ENCODE peak calls at places on chromosome 2, in four cellular contexts. S, E, K and U are unnamed samples.

GRCh38 chr2:131966256-131966655 is 195.5 kb downstream of the ANKRD30BL start:
- DNase-seq in S (no peak), E (no peak), K (no peak), U (no peak)

GRCh38 chr2:58107803-58108710 is 61.5 kb downstream of the VRK2 start:
- DNase-seq in S (peak), E (no peak), K (no peak), U (no peak)

GRCh38 chr2:159157361-159158045 is 129.0 kb downstream of the WDSUB1 start:
- DNase-seq in S (peak), E (no peak), K (no peak), U (no peak)

GRCh38 chr2:217865373-217865772 is 137.4 kb downstream of the TNS1 start:
- DNase-seq in S (no peak), E (no peak), K (no peak), U (no peak)

GRCh38 chr2:139825726-139826125 is 1045.5 kb upstream of the NXPH2 start:
- DNase-seq in S (no peak), E (no peak), K (no peak), U (no peak)

GRCh38 chr2:172674034-172674967 is 61.3 kb upstream of the RAPGEF4 start:
- DNase-seq in S (no peak), E (peak), K (peak), U (peak)

GRCh38 chr2:46134531-46135229 is 162.5 kb upstream of the EPAS1 start:
- DNase-seq in S (no peak), E (peak), K (no peak), U (no peak)

GRCh38 chr2:225207026-225207425 is 164.8 kb upstream of the DOCK10 start:
- DNase-seq in S (no peak), E (no peak), K (no peak), U (no peak)

GRCh38 chr2:199911877-199912161 is 726 bp downstream of the C2orf69 start:
- DNase-seq in S (no peak), E (no peak), K (no peak), U (no peak)

GRCh38 chr2:213868526-213868925 is 542.3 kb upstream of the VWC2L start:
- DNase-seq in S (no peak), E (no peak), K (no peak), U (no peak)

GRCh38 chr2:229922449-229923386 is at the start of gene FBXO36:
- DNase-seq in S (peak), E (peak), K (no peak), U (peak)

GRCh38 chr2:217653240-217653639 is 349.6 kb downstream of the TNS1 start:
- DNase-seq in S (peak), E (no peak), K (no peak), U (no peak)

GRCh38 chr2:1306687-1307516 is 106.4 kb upstream of the TPO start:
- DNase-seq in S (no peak), E (no peak), K (no peak), U (no peak)
- H2BK15ac ChIP-seq in S (no peak), E (no peak), K (peak), U (no peak)

GRCh38 chr2:196249171-196249570 is 77.8 kb upstream of the STK17B start:
- DNase-seq in S (peak), E (no peak), K (no peak), U (no peak)

GRCh38 chr2:196247114-196247978 is 76.0 kb upstream of the STK17B start:
- DNase-seq in S (no peak), E (no peak), K (no peak), U (no peak)

GRCh38 chr2:196247979-196248286 is 76.6 kb upstream of the STK17B start:
- DNase-seq in S (no peak), E (no peak), K (no peak), U (no peak)

GRCh38 chr2:196249860-196250259 is 78.5 kb upstream of the STK17B start:
- DNase-seq in S (peak), E (no peak), K (no peak), U (no peak)

GRCh38 chr2:196248467-196249104 is 77.2 kb upstream of the STK17B start:
- DNase-seq in S (peak), E (no peak), K (no peak), U (no peak)
- H3K56ac ChIP-seq in S (no peak), E (no peak), K (no peak), U (no peak)

DNA sequence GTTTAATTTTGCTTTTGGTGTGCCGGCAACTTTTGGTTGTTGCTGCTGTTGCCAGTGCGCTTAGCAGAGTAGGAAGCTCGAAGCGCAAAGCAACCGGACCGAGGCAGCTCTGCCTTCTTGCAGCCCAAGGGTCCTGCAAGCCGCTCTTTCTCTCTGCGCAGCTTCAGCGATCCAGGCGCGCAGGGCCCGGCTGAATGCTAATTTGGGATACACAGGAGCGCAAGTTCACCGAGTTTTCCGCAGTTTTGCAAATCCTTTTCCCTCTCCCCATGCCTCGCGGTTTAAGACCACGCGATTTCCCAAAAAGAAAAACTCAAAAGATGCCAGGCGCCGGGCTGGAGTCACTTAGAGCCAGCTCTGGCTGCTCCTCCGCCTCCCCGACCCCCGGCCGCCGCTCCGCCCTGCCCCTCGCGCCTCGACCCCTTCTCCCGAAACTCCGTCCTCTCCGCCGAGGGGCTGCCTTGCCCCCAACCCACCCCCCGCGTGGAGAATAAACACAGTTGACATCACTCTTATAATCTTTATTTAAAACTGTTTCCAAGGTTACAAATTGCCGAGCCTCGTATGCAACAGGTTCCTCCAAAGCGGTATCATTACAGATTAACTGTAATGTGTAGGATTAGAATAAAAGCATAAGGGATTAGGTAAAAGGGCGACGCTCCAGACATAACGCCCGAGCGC is 13.4 kb upstream of the SIX3 start:
- DNase-seq in S (no peak), E (peak), K (no peak), U (peak)
- H2BK15ac ChIP-seq in S (no peak), E (no peak), K (no peak), U (no peak)

GRCh38 chr2:201109186-201109585 is 6.8 kb upstream of the CFLAR start:
- DNase-seq in S (no peak), E (no peak), K (no peak), U (no peak)

GRCh38 chr2:201114350-201114749 is 1.6 kb upstream of the CFLAR start:
- DNase-seq in S (no peak), E (no peak), K (no peak), U (no peak)

GRCh38 chr2:201108341-201108740 is 7.6 kb upstream of the CFLAR start:
- DNase-seq in S (no peak), E (no peak), K (no peak), U (no peak)

GRCh38 chr2:201110615-201111014 is 5.3 kb upstream of the CFLAR start:
- DNase-seq in S (no peak), E (no peak), K (no peak), U (no peak)

GRCh38 chr2:201111096-201111495 is 4.9 kb upstream of the CFLAR start:
- DNase-seq in S (peak), E (no peak), K (no peak), U (no peak)
- H3K56ac ChIP-seq in S (no peak), E (no peak), K (no peak), U (no peak)

GRCh38 chr2:191864623-191865521 is 18.0 kb upstream of the CAVIN2 start:
- DNase-seq in S (peak), E (no peak), K (no peak), U (no peak)
- H2BK15ac ChIP-seq in S (peak), E (no peak), K (no peak), U (no peak)

DNA sequence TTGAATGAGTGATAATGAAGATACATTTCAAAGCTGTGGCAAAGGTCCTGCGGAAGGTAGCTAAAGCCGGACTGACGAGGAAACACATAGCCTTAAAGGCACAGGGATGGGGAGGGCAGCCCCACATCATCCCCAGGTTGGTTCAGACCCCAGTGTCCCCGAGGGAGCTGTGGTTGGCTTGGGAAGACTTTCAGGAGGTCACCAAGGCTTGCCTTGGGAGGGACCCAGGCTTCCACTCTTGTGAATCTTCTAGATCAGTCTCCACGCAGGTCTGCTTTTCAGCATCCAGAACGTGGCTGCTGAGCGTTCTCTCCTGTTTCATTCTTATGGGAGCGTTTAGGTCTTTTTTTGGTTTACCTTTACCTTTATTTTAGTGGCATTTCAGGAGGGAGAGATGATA is 16.8 kb downstream of the KIF1A start:
- DNase-seq in S (no peak), E (no peak), K (no peak), U (no peak)
- H3K56ac ChIP-seq in S (no peak), E (no peak), K (no peak), U (no peak)

GRCh38 chr2:60858897-60859311 is 22.5 kb upstream of the REL start:
- DNase-seq in S (no peak), E (no peak), K (no peak), U (no peak)
- H2BK15ac ChIP-seq in S (no peak), E (no peak), K (no peak), U (no peak)

DNA sequence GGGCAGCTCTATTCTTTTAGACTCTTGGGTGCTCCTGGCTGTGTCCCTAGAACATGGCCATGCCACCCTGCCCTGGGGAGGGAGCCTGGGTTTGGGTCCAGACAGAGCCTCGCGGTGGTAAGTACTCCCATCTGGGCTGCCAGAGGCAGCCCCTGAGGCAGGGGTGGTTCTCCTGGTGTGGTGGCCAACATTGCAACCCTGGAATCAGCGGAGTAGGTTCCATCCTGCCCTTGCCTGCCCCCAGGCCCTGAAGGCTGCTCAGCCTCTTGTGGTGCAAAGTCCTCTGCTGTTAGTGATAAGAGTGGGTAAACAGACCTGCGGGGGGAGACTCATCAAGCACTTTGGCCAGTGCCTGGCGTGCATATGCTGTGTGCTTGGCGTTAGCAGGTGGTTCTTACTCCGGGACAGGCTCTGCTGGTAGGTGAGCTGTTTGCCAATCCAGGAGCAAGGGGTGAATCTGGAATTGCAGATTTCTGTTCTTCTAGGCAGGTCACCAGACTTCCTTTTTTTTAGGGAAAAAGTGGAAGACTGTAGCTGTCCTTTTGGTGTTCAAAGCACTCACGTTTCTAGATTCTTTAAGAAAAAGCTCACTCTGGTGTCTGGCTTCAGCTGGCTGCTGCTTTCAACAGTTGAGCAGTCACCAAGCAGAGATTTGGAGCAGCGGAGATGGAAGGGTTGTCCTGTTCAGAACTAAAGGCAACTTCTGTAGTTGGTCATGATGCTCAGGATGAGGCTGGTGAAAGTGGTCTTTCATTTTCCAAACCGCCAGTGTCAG is 3.2 kb downstream of the CNNM3 start:
- DNase-seq in S (no peak), E (peak), K (no peak), U (peak)
- H3K56ac ChIP-seq in S (no peak), E (no peak), K (no peak), U (no peak)